ENCODE peak calls at places on chromosomes 13 and 19, in eight cellular contexts. K, O, B, C, P, Y, T and G are unnamed samples. For H3K4me1, the result is how much of the 10 kb centered on the place peaks cover.

GRCh38 chr13:24386816-24387708 is 77.7 kb downstream of the C1QTNF9 start:
- ATAC-seq in K (no peak), O (no peak), B (no peak), C (no peak), P (no peak), Y (no peak), T (no peak), G (no peak)

GRCh38 chr13:98959299-98959698 is 18.6 kb downstream of the DOCK9 start:
- ATAC-seq in K (no peak), O (peak), B (no peak), C (no peak), P (no peak), Y (no peak), T (no peak), G (no peak)

GRCh38 chr19:41193420-41194156 is 569 bp downstream of the CYP2S1 start:
- ATAC-seq in K (no peak), O (no peak), B (no peak), C (peak), P (peak), Y (no peak), T (peak), G (no peak)

GRCh38 chr19:13207237-13208130 is 57.3 kb downstream of the IER2 start:
- ATAC-seq in K (peak), O (peak), B (peak), C (peak), P (no peak), Y (no peak), T (peak), G (peak)

GRCh38 chr19:6536138-6536671 is 5.4 kb downstream of the TNFSF9 start:
- ATAC-seq in K (peak), O (peak), B (peak), C (peak), P (no peak), Y (peak), T (peak), G (no peak)

GRCh38 chr19:40778865-40779284 is 828 bp downstream of the RAB4B start:
- ATAC-seq in K (no peak), O (no peak), B (no peak), C (no peak), P (no peak), Y (no peak), T (no peak), G (no peak)

GRCh38 chr13:60351326-60351725 is 45.7 kb upstream of the TDRD3 start:
- ATAC-seq in K (no peak), O (no peak), B (no peak), C (no peak), P (no peak), Y (no peak), T (no peak), G (no peak)

GRCh38 chr13:80551650-80552497 is 210.9 kb upstream of the SPRY2 start:
- ATAC-seq in K (no peak), O (no peak), B (no peak), C (peak), P (no peak), Y (no peak), T (no peak), G (no peak)

GRCh38 chr19:34171539-34171876 is 796 bp upstream of the LSM14A start:
- ATAC-seq in K (peak), O (no peak), B (no peak), C (peak), P (no peak), Y (peak), T (no peak), G (no peak)

GRCh38 chr13:65894049-65894448 is 1336.1 kb downstream of the PCDH9 start:
- ATAC-seq in K (no peak), O (no peak), B (no peak), C (no peak), P (no peak), Y (no peak), T (no peak), G (no peak)

GRCh38 chr19:17448190-17448967 is at the start of gene TMEM221:
- ATAC-seq in K (peak), O (peak), B (no peak), C (peak), P (peak), Y (peak), T (peak), G (peak)

GRCh38 chr19:48308695-48309586 is 16.4 kb upstream of the EMP3 start:
- ATAC-seq in K (no peak), O (peak), B (no peak), C (peak), P (peak), Y (no peak), T (peak), G (no peak)

GRCh38 chr13:44354322-44354721 is 19.3 kb upstream of the SERP2 start:
- ATAC-seq in K (no peak), O (no peak), B (no peak), C (no peak), P (no peak), Y (no peak), T (no peak), G (no peak)

GRCh38 chr19:46115396-46116109 is 8.9 kb downstream of the IGFL3 start:
- ATAC-seq in K (no peak), O (no peak), B (no peak), C (peak), P (peak), Y (peak), T (no peak), G (no peak)

GRCh38 chr13:106373304-106373988 is 162.0 kb downstream of the EFNB2 start:
- ATAC-seq in K (no peak), O (no peak), B (no peak), C (no peak), P (no peak), Y (no peak), T (peak), G (no peak)

GRCh38 chr13:27621116-27621365 is 651 bp upstream of the POLR1D start:
- ATAC-seq in K (peak), O (no peak), B (no peak), C (peak), P (no peak), Y (peak), T (no peak), G (no peak)

GRCh38 chr13:45370922-45371406 is 30.0 kb upstream of the TPT1 start:
- ATAC-seq in K (no peak), O (peak), B (peak), C (peak), P (peak), Y (peak), T (peak), G (peak)

GRCh38 chr19:23946569-23946968 is 31.9 kb downstream of the ZNF726 start:
- ATAC-seq in K (no peak), O (no peak), B (no peak), C (no peak), P (no peak), Y (no peak), T (no peak), G (no peak)

GRCh38 chr13:34420975-34421719 is 520.9 kb upstream of the NBEA start:
- ATAC-seq in K (no peak), O (no peak), B (no peak), C (peak), P (no peak), Y (no peak), T (no peak), G (no peak)

GRCh38 chr13:114090476-114090875 is 41.9 kb downstream of the RASA3 start:
- ATAC-seq in K (peak), O (no peak), B (no peak), C (no peak), P (no peak), Y (no peak), T (no peak), G (no peak)

GRCh38 chr13:109192306-109192705 is 562.9 kb downstream of the MYO16 start:
- ATAC-seq in K (no peak), O (peak), B (no peak), C (no peak), P (no peak), Y (no peak), T (no peak), G (no peak)

GRCh38 chr13:44810067-44810840 is 179.0 kb downstream of the NUFIP1 start:
- ATAC-seq in K (no peak), O (no peak), B (no peak), C (no peak), P (no peak), Y (peak), T (peak), G (no peak)

GRCh38 chr13:41383400-41383799 is 72.3 kb downstream of the NAA16 start:
- ATAC-seq in K (no peak), O (no peak), B (no peak), C (no peak), P (no peak), Y (peak), T (peak), G (no peak)

GRCh38 chr13:57630661-57631606 is 610 bp upstream of the PCDH17 start:
- ATAC-seq in K (no peak), O (no peak), B (no peak), C (peak), P (peak), Y (peak), T (no peak), G (no peak)

GRCh38 chr13:113415032-113415431 is 38.3 kb downstream of the ADPRHL1 start:
- ATAC-seq in K (no peak), O (no peak), B (no peak), C (no peak), P (no peak), Y (no peak), T (no peak), G (no peak)

GRCh38 chr19:35119091-35119490 is 3.5 kb downstream of the FXYD3 start:
- ATAC-seq in K (no peak), O (no peak), B (no peak), C (no peak), P (no peak), Y (no peak), T (no peak), G (no peak)

GRCh38 chr19:2546128-2547032 is 70.5 kb downstream of the GADD45B start:
- ATAC-seq in K (no peak), O (peak), B (no peak), C (no peak), P (peak), Y (peak), T (peak), G (no peak)

GRCh38 chr13:62473190-62473943 is 1057.7 kb upstream of the PCDH20 start:
- ATAC-seq in K (no peak), O (no peak), B (no peak), C (no peak), P (no peak), Y (no peak), T (no peak), G (no peak)

GRCh38 chr13:53206455-53206854 is 177.8 kb downstream of the OLFM4 start:
- ATAC-seq in K (no peak), O (no peak), B (no peak), C (no peak), P (no peak), Y (no peak), T (no peak), G (no peak)
- TF ChIP-seq CTCF in K (no peak), O (no peak), B (no peak), C (peak), P (peak), Y (no peak), T (peak), G (no peak)

GRCh38 chr19:54159352-54160181 is at the start of gene LENG1:
- ATAC-seq in K (peak), O (peak), B (peak), C (peak), P (peak), Y (peak), T (peak), G (peak)
- H3K4me1 ChIP-seq in K (half or more), O (under half), B (under half), C (under half), P (under half), Y (under half), T (under half), G (under half)

GRCh38 chr13:33285420-33286124 is at the start of gene STARD13:
- ATAC-seq in K (no peak), O (peak), B (peak), C (peak), P (peak), Y (peak), T (peak), G (peak)
- TF ChIP-seq CTCF in K (no peak), O (peak), B (peak), C (peak), P (peak), Y (no peak), T (peak), G (peak)

DNA sequence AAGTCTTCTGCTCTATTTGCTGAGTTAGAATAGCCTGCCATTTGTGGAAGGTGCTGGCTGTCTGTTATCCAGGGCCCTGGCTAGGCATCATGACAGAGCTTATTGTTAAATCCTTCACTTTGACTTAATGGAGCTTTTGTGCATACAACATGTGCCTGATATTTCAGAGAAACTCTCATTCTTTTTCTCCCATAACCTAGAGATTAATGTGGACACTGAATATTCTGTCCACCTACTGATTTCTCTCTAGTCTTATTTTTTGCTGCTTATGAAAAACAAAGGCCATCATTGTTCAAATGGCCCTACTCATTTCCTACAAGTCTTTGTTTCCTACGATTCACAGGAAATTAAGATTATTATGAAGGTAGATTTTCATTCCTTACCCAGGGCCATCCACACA is 383.1 kb upstream of the HTR2A start:
- ATAC-seq in K (no peak), O (no peak), B (no peak), C (no peak), P (no peak), Y (no peak), T (no peak), G (no peak)
- H3K4me1 ChIP-seq in K (under half), O (under half), B (under half), C (under half), P (under half), Y (under half), T (under half), G (under half)

GRCh38 chr13:87582399-87582798 is 88.8 kb upstream of the SLITRK5 start:
- ATAC-seq in K (no peak), O (no peak), B (no peak), C (no peak), P (no peak), Y (no peak), T (no peak), G (no peak)
- TF ChIP-seq CTCF in K (peak), O (no peak), B (no peak), C (no peak), P (no peak), Y (no peak), T (no peak), G (no peak)

GRCh38 chr13:61383101-61383500 is 32.5 kb downstream of the PCDH20 start:
- ATAC-seq in K (no peak), O (no peak), B (no peak), C (no peak), P (no peak), Y (no peak), T (no peak), G (no peak)
- H3K4me1 ChIP-seq in K (under half), O (under half), B (under half), C (under half), P (under half), Y (under half), T (under half), G (under half)

DNA sequence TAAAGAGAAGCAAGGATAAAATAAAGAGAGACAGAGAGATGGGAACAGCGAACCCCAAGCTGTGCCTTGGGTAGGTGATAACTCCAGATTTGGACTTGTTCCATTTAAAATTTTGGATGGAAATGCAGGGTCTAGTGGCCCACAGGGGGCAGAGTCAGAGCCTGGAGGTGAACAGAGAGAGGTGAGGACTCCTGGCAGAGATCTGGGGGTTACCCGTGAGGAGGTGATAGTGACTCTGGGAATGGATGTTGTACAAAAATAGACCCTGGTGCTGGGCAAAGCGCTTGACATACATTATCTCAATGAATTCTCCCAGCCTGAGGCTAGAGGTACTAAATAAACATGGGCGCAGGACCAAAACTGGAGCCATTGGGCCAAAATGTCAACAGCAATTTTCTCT is 14.3 kb upstream of the DHRS12 start:
- ATAC-seq in K (no peak), O (peak), B (no peak), C (no peak), P (no peak), Y (no peak), T (no peak), G (no peak)
- TF ChIP-seq CTCF in K (peak), O (peak), B (no peak), C (no peak), P (no peak), Y (no peak), T (no peak), G (no peak)

DNA sequence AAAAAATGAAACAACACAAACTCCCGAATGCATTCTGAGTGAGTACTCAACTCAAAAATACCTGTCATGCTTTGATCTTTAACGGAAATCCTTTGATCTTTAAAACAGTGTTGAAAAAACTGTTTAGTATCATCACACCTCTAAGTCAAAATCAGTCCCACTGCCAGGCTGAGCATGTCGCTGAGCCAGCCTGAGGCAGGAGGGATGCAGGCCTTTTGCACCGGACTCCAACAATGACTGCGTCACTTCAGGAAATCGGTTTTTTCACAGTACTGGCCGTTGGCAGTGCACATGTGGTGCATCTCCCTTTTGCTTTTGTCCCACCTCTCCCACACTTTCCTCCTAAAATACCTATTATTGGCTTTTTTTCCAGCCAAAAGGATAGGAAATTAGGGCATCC is 78.2 kb downstream of the SHISA2 start:
- ATAC-seq in K (peak), O (no peak), B (no peak), C (no peak), P (no peak), Y (no peak), T (no peak), G (no peak)
- H3K4me1 ChIP-seq in K (half or more), O (under half), B (under half), C (under half), P (under half), Y (under half), T (under half), G (under half)